ENCODE peak calls at places on chromosome 7, in six cellular contexts. K, A, H, T, Q and U are unnamed samples.

GRCh38 chr7:47342646-47343045 is 239.3 kb downstream of the TNS3 start:
- DNase-seq in K (no peak), A (no peak), H (no peak), T (no peak), Q (no peak), U (no peak)

GRCh38 chr7:136342221-136342620 is 365.1 kb upstream of the MTPN start:
- DNase-seq in K (no peak), A (no peak), H (no peak), T (no peak), Q (no peak), U (no peak)

GRCh38 chr7:64997927-64998391 is 7.1 kb upstream of the ZNF117 start:
- DNase-seq in K (no peak), A (no peak), H (no peak), T (no peak), Q (peak), U (no peak)

GRCh38 chr7:118152632-118153031 is 31.3 kb upstream of the LSM8 start:
- DNase-seq in K (no peak), A (no peak), H (no peak), T (no peak), Q (no peak), U (no peak)

GRCh38 chr7:44104880-44105771 is 981 bp downstream of the AEBP1 start:
- DNase-seq in K (no peak), A (no peak), H (no peak), T (no peak), Q (peak), U (no peak)

GRCh38 chr7:2445898-2446555 is 30.2 kb downstream of the GRIFIN start:
- DNase-seq in K (no peak), A (no peak), H (no peak), T (no peak), Q (no peak), U (no peak)

GRCh38 chr7:42237162-42237821 is at the start of gene GLI3:
- DNase-seq in K (peak), A (peak), H (peak), T (no peak), Q (peak), U (no peak)

GRCh38 chr7:86942081-86942480 is 117.4 kb downstream of the ELAPOR2 start:
- DNase-seq in K (no peak), A (no peak), H (no peak), T (no peak), Q (no peak), U (no peak)

GRCh38 chr7:150406311-150406564 is 27.1 kb downstream of the ZNF775 start:
- DNase-seq in K (no peak), A (no peak), H (no peak), T (no peak), Q (no peak), U (no peak)

GRCh38 chr7:100166966-100167911 is 1.2 kb downstream of the GAL3ST4 start:
- DNase-seq in K (no peak), A (no peak), H (no peak), T (no peak), Q (peak), U (no peak)

GRCh38 chr7:88184848-88185304 is 35.0 kb downstream of the SRI start:
- DNase-seq in K (no peak), A (no peak), H (no peak), T (no peak), Q (no peak), U (no peak)

GRCh38 chr7:88546808-88547207 is 212.7 kb upstream of the ZNF804B start:
- DNase-seq in K (no peak), A (no peak), H (peak), T (peak), Q (no peak), U (no peak)

GRCh38 chr7:77830649-77831355 is 32.2 kb downstream of the PHTF2 start:
- DNase-seq in K (no peak), A (no peak), H (no peak), T (no peak), Q (no peak), U (no peak)

GRCh38 chr7:27064169-27064568 is 31.6 kb downstream of the HOXA1 start:
- DNase-seq in K (no peak), A (no peak), H (no peak), T (no peak), Q (no peak), U (no peak)

GRCh38 chr7:29494350-29494749 is 69.3 kb upstream of the PRR15 start:
- DNase-seq in K (no peak), A (no peak), H (no peak), T (no peak), Q (no peak), U (no peak)

GRCh38 chr7:104431930-104432329 is 103.5 kb downstream of the LHFPL3 start:
- DNase-seq in K (no peak), A (no peak), H (no peak), T (no peak), Q (no peak), U (no peak)

GRCh38 chr7:149883452-149883861 is 9.7 kb downstream of the ATP6V0E2 start:
- DNase-seq in K (peak), A (peak), H (peak), T (peak), Q (peak), U (peak)

GRCh38 chr7:44195901-44196300 is 4.9 kb upstream of the YKT6 start:
- DNase-seq in K (no peak), A (no peak), H (no peak), T (no peak), Q (peak), U (no peak)

DNA sequence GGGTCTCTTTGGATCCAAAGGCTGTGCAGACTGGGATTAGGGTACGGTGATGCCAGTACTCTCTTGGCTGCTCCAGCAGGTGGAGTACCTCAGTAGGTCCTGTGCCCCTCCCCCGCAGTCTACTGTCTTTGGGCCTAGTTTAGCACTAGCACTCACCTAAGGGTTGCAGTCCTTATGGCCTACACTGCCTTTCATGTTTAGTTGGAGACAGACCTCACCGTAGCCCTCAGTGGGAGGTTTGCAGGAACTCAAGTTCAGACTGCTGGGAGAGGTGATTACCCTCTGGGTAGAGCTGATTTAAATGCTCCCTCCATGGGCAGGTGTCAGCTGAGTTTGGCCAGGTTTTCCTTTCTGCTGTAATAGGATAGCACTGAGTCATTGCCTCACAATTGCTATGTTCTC is 210.8 kb upstream of the TMEM196 start:
- DNase-seq in K (no peak), A (no peak), H (no peak), T (no peak), Q (no peak), U (no peak)
- TF ChIP-seq CTCF in K (no peak), A (no peak), H (no peak), T (peak), Q (no peak), U (no peak)

DNA sequence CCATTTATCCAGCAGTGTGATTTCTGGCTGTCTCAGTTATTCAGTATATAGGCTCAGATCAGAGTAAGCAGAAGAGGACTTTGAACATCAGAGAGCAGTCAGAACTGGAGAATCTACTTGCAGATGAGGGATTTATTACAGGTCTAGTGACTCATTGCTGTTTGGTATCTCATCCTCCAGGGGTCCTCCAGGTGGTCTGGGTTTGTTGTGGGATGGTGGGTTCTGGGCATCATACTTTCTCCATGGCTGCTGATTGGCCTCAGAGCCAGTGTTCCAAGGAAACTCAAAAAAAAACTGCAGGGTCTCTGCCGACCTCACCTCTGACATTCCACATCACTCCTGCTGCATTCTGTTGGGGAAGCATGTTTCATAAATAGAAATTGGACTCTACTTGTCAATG is 214.8 kb downstream of the CNTNAP2 start:
- DNase-seq in K (no peak), A (no peak), H (no peak), T (no peak), Q (no peak), U (no peak)
- TF ChIP-seq CTCF in K (no peak), A (no peak), H (no peak), T (no peak), Q (no peak), U (no peak)

DNA sequence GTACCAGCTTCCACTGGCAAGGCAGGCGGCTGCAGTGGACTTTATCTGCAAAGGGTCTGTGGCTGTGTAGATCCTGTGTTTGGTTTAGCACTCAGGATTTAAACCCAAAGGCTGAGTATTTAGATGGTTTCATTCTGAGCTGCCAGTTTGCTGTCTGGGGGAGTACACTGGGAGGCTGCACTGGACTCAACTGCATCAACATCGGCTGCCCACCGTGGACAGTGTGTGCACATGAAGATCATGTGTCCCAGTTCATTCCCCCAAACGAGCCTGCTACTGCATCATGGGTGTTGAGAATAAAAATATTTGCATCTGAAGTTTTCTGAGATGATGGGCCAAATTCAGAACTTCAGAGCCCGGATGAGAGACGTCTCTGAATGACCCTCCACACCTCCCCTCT is 328.6 kb upstream of the SHH start:
- DNase-seq in K (no peak), A (no peak), H (no peak), T (no peak), Q (no peak), U (no peak)
- TF ChIP-seq CTCF in K (no peak), A (no peak), H (no peak), T (no peak), Q (no peak), U (no peak)

GRCh38 chr7:17940302-17941170 is at the start of gene SNX13:
- DNase-seq in K (peak), A (peak), H (peak), T (peak), Q (peak), U (peak)
- TF ChIP-seq CTCF in K (no peak), A (peak), H (no peak), T (peak), Q (no peak), U (peak)

GRCh38 chr7:157877298-157877840 is 540.6 kb downstream of the DNAJB6 start:
- DNase-seq in K (no peak), A (no peak), H (no peak), T (no peak), Q (no peak), U (no peak)

GRCh38 chr7:157875230-157876179 is 538.7 kb downstream of the DNAJB6 start:
- DNase-seq in K (peak), A (no peak), H (no peak), T (no peak), Q (no peak), U (no peak)

GRCh38 chr7:157874208-157874816 is 537.5 kb downstream of the DNAJB6 start:
- DNase-seq in K (no peak), A (no peak), H (no peak), T (no peak), Q (no peak), U (no peak)

GRCh38 chr7:157874870-157875229 is 538.0 kb downstream of the DNAJB6 start:
- DNase-seq in K (no peak), A (no peak), H (no peak), T (no peak), Q (no peak), U (no peak)

DNA sequence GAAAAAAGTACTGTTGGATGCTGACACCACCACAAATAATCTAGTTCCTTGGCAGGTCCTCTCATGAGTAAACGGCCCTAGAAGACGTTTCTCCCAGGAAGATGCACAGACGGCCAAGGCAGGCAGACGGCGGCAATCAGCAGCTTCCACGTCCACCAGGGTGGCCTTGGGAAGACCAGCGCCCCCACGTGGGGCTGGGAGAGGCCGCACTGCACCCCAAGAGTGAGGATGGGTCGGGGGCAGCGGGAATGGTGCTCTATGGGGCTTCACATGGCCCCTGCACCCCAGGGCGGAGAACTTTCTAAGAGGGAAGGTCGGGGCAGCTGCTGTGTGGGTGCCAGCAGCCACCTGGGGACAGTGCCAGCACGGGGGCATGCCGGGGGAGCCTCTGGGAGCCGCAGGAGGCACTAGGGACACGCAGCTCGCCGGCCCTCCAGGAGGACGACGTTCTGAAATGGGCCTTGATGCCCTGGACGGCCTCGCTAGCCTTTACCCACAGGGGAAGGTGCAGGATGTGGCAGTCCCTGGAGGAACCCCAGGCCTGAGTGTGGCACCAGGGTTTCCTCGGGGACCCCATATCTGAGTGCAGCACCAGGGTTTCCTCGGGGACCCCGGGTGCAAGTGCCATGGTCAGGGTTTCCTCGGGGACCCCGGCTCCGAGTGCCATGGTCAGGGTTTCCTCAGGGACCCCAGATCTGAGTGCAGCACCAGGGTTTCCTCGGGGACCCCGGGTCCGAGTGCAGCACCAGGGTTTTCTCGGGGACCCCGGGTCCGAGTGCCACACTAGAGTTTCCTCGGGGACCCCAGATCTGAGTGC is 539.9 kb downstream of the DNAJB6 start:
- DNase-seq in K (no peak), A (no peak), H (no peak), T (no peak), Q (no peak), U (no peak)
- TF ChIP-seq CTCF in K (no peak), A (no peak), H (no peak), T (peak), Q (no peak), U (no peak)

GRCh38 chr7:130353196-130353595 is 8.6 kb downstream of the CPA5 start:
- DNase-seq in K (no peak), A (no peak), H (no peak), T (no peak), Q (no peak), U (no peak)
- TF ChIP-seq CTCF in K (no peak), A (no peak), H (no peak), T (peak), Q (no peak), U (no peak)